ENCODE peak calls at places on chromosome 11, in seven cellular contexts. One of them, this sample, is unnamed.

GRCh38 chr11:126703661-126704060 is 296.9 kb downstream of the KIRREL3 start:
- DNase-seq in endothelial cell of umbilical vein: no peak
- DNase-seq in non-pigmented ciliary epithelial cell: no peak
- DNase-seq in activated CD4-positive, alpha-beta T cell treated with anti-CD3 and anti-CD28 coated beads for 48 hours: no peak
- DNase-seq in left colon: no peak
- DNase-seq in stimulated activated CD4-positive, alpha-beta T cell treated with anti-CD3 and anti-CD28 coated beads, TNF-alpha, amount 100 ng/mL, for 48 hours: no peak
- DNase-seq in GM13976: no peak
- DNase-seq in this sample: no peak

GRCh38 chr11:117814766-117815261 is 9.7 kb downstream of the FXYD2 start:
- DNase-seq in endothelial cell of umbilical vein: no peak
- DNase-seq in non-pigmented ciliary epithelial cell: no peak
- DNase-seq in activated CD4-positive, alpha-beta T cell treated with anti-CD3 and anti-CD28 coated beads for 48 hours: peak; percentile 84
- DNase-seq in left colon: peak; percentile 97
- DNase-seq in stimulated activated CD4-positive, alpha-beta T cell treated with anti-CD3 and anti-CD28 coated beads, TNF-alpha, amount 100 ng/mL, for 48 hours: peak; percentile 53
- DNase-seq in GM13976: peak; percentile 75
- DNase-seq in this sample: peak; percentile 60

GRCh38 chr11:123587044-123587443 is 67.4 kb downstream of the SCN3B start:
- DNase-seq in endothelial cell of umbilical vein: peak; percentile 11
- DNase-seq in non-pigmented ciliary epithelial cell: no peak
- DNase-seq in activated CD4-positive, alpha-beta T cell treated with anti-CD3 and anti-CD28 coated beads for 48 hours: no peak
- DNase-seq in left colon: no peak
- DNase-seq in stimulated activated CD4-positive, alpha-beta T cell treated with anti-CD3 and anti-CD28 coated beads, TNF-alpha, amount 100 ng/mL, for 48 hours: no peak
- DNase-seq in GM13976: no peak
- DNase-seq in this sample: no peak

GRCh38 chr11:12100886-12101285 is 9.5 kb upstream of the MICAL2 start:
- DNase-seq in endothelial cell of umbilical vein: no peak
- DNase-seq in non-pigmented ciliary epithelial cell: no peak
- DNase-seq in activated CD4-positive, alpha-beta T cell treated with anti-CD3 and anti-CD28 coated beads for 48 hours: no peak
- DNase-seq in left colon: no peak
- DNase-seq in stimulated activated CD4-positive, alpha-beta T cell treated with anti-CD3 and anti-CD28 coated beads, TNF-alpha, amount 100 ng/mL, for 48 hours: no peak
- DNase-seq in GM13976: no peak
- DNase-seq in this sample: peak; percentile 42

GRCh38 chr11:126378763-126379162 is 23.3 kb downstream of the ST3GAL4 start:
- DNase-seq in endothelial cell of umbilical vein: peak; percentile 69
- DNase-seq in non-pigmented ciliary epithelial cell: no peak
- DNase-seq in activated CD4-positive, alpha-beta T cell treated with anti-CD3 and anti-CD28 coated beads for 48 hours: no peak
- DNase-seq in left colon: no peak
- DNase-seq in stimulated activated CD4-positive, alpha-beta T cell treated with anti-CD3 and anti-CD28 coated beads, TNF-alpha, amount 100 ng/mL, for 48 hours: no peak
- DNase-seq in GM13976: no peak
- DNase-seq in this sample: no peak

GRCh38 chr11:112382561-112382960 is 121.9 kb upstream of the PLET1 start:
- DNase-seq in endothelial cell of umbilical vein: no peak
- DNase-seq in non-pigmented ciliary epithelial cell: no peak
- DNase-seq in activated CD4-positive, alpha-beta T cell treated with anti-CD3 and anti-CD28 coated beads for 48 hours: no peak
- DNase-seq in left colon: no peak
- DNase-seq in stimulated activated CD4-positive, alpha-beta T cell treated with anti-CD3 and anti-CD28 coated beads, TNF-alpha, amount 100 ng/mL, for 48 hours: no peak
- DNase-seq in GM13976: no peak
- DNase-seq in this sample: no peak

GRCh38 chr11:414333-414857 is 404 bp downstream of the SIGIRR start:
- DNase-seq in endothelial cell of umbilical vein: no peak
- DNase-seq in non-pigmented ciliary epithelial cell: no peak
- DNase-seq in activated CD4-positive, alpha-beta T cell treated with anti-CD3 and anti-CD28 coated beads for 48 hours: no peak
- DNase-seq in left colon: peak; percentile 30
- DNase-seq in stimulated activated CD4-positive, alpha-beta T cell treated with anti-CD3 and anti-CD28 coated beads, TNF-alpha, amount 100 ng/mL, for 48 hours: no peak
- DNase-seq in GM13976: no peak
- DNase-seq in this sample: no peak

GRCh38 chr11:62875698-62876483 is 4.8 kb upstream of the SLC3A2 start:
- DNase-seq in endothelial cell of umbilical vein: no peak
- DNase-seq in non-pigmented ciliary epithelial cell: no peak
- DNase-seq in activated CD4-positive, alpha-beta T cell treated with anti-CD3 and anti-CD28 coated beads for 48 hours: no peak
- DNase-seq in left colon: no peak
- DNase-seq in stimulated activated CD4-positive, alpha-beta T cell treated with anti-CD3 and anti-CD28 coated beads, TNF-alpha, amount 100 ng/mL, for 48 hours: no peak
- DNase-seq in GM13976: no peak
- DNase-seq in this sample: no peak

GRCh38 chr11:59829358-59829757 is 15.9 kb downstream of the CBLIF start:
- DNase-seq in endothelial cell of umbilical vein: no peak
- DNase-seq in non-pigmented ciliary epithelial cell: no peak
- DNase-seq in activated CD4-positive, alpha-beta T cell treated with anti-CD3 and anti-CD28 coated beads for 48 hours: no peak
- DNase-seq in left colon: no peak
- DNase-seq in stimulated activated CD4-positive, alpha-beta T cell treated with anti-CD3 and anti-CD28 coated beads, TNF-alpha, amount 100 ng/mL, for 48 hours: no peak
- DNase-seq in GM13976: no peak
- DNase-seq in this sample: no peak

GRCh38 chr11:63961608-63962412 is 12.6 kb upstream of the COX8A start:
- DNase-seq in endothelial cell of umbilical vein: no peak
- DNase-seq in non-pigmented ciliary epithelial cell: no peak
- DNase-seq in activated CD4-positive, alpha-beta T cell treated with anti-CD3 and anti-CD28 coated beads for 48 hours: peak; percentile 17
- DNase-seq in left colon: no peak
- DNase-seq in stimulated activated CD4-positive, alpha-beta T cell treated with anti-CD3 and anti-CD28 coated beads, TNF-alpha, amount 100 ng/mL, for 48 hours: no peak
- DNase-seq in GM13976: peak; percentile 47
- DNase-seq in this sample: no peak

GRCh38 chr11:73429121-73429740 is 53.0 kb downstream of the RELT start:
- DNase-seq in endothelial cell of umbilical vein: peak; percentile 15
- DNase-seq in non-pigmented ciliary epithelial cell: peak; percentile 36
- DNase-seq in activated CD4-positive, alpha-beta T cell treated with anti-CD3 and anti-CD28 coated beads for 48 hours: no peak
- DNase-seq in left colon: no peak
- DNase-seq in stimulated activated CD4-positive, alpha-beta T cell treated with anti-CD3 and anti-CD28 coated beads, TNF-alpha, amount 100 ng/mL, for 48 hours: no peak
- DNase-seq in GM13976: no peak
- DNase-seq in this sample: no peak

GRCh38 chr11:62860835-62861563 is 19.7 kb upstream of the SLC3A2 start:
- DNase-seq in endothelial cell of umbilical vein: no peak
- DNase-seq in non-pigmented ciliary epithelial cell: no peak
- DNase-seq in activated CD4-positive, alpha-beta T cell treated with anti-CD3 and anti-CD28 coated beads for 48 hours: no peak
- DNase-seq in left colon: no peak
- DNase-seq in stimulated activated CD4-positive, alpha-beta T cell treated with anti-CD3 and anti-CD28 coated beads, TNF-alpha, amount 100 ng/mL, for 48 hours: no peak
- DNase-seq in GM13976: no peak
- DNase-seq in this sample: no peak

GRCh38 chr11:74689666-74690065 is 41.6 kb downstream of the CHRDL2 start:
- DNase-seq in endothelial cell of umbilical vein: no peak
- DNase-seq in non-pigmented ciliary epithelial cell: no peak
- DNase-seq in activated CD4-positive, alpha-beta T cell treated with anti-CD3 and anti-CD28 coated beads for 48 hours: no peak
- DNase-seq in left colon: no peak
- DNase-seq in stimulated activated CD4-positive, alpha-beta T cell treated with anti-CD3 and anti-CD28 coated beads, TNF-alpha, amount 100 ng/mL, for 48 hours: no peak
- DNase-seq in GM13976: no peak
- DNase-seq in this sample: no peak

GRCh38 chr11:36033936-36034335 is 90.1 kb downstream of the LDLRAD3 start:
- DNase-seq in endothelial cell of umbilical vein: no peak
- DNase-seq in non-pigmented ciliary epithelial cell: no peak
- DNase-seq in activated CD4-positive, alpha-beta T cell treated with anti-CD3 and anti-CD28 coated beads for 48 hours: no peak
- DNase-seq in left colon: no peak
- DNase-seq in stimulated activated CD4-positive, alpha-beta T cell treated with anti-CD3 and anti-CD28 coated beads, TNF-alpha, amount 100 ng/mL, for 48 hours: no peak
- DNase-seq in GM13976: no peak
- DNase-seq in this sample: no peak

GRCh38 chr11:33536178-33536577 is 164.4 kb downstream of the C11orf91 start:
- DNase-seq in endothelial cell of umbilical vein: no peak
- DNase-seq in non-pigmented ciliary epithelial cell: no peak
- DNase-seq in activated CD4-positive, alpha-beta T cell treated with anti-CD3 and anti-CD28 coated beads for 48 hours: no peak
- DNase-seq in left colon: no peak
- DNase-seq in stimulated activated CD4-positive, alpha-beta T cell treated with anti-CD3 and anti-CD28 coated beads, TNF-alpha, amount 100 ng/mL, for 48 hours: no peak
- DNase-seq in GM13976: no peak
- DNase-seq in this sample: no peak

GRCh38 chr11:75781296-75781695 is 12.7 kb downstream of the DGAT2 start:
- DNase-seq in endothelial cell of umbilical vein: no peak
- DNase-seq in non-pigmented ciliary epithelial cell: no peak
- DNase-seq in activated CD4-positive, alpha-beta T cell treated with anti-CD3 and anti-CD28 coated beads for 48 hours: no peak
- DNase-seq in left colon: no peak
- DNase-seq in stimulated activated CD4-positive, alpha-beta T cell treated with anti-CD3 and anti-CD28 coated beads, TNF-alpha, amount 100 ng/mL, for 48 hours: no peak
- DNase-seq in GM13976: no peak
- DNase-seq in this sample: no peak

GRCh38 chr11:66614073-66614472 is 2.4 kb upstream of the RBM14 start:
- DNase-seq in endothelial cell of umbilical vein: no peak
- DNase-seq in non-pigmented ciliary epithelial cell: no peak
- DNase-seq in activated CD4-positive, alpha-beta T cell treated with anti-CD3 and anti-CD28 coated beads for 48 hours: no peak
- DNase-seq in left colon: no peak
- DNase-seq in stimulated activated CD4-positive, alpha-beta T cell treated with anti-CD3 and anti-CD28 coated beads, TNF-alpha, amount 100 ng/mL, for 48 hours: no peak
- DNase-seq in GM13976: no peak
- DNase-seq in this sample: no peak

GRCh38 chr11:122395282-122395681 is 260.2 kb upstream of the UBASH3B start:
- DNase-seq in endothelial cell of umbilical vein: no peak
- DNase-seq in non-pigmented ciliary epithelial cell: no peak
- DNase-seq in activated CD4-positive, alpha-beta T cell treated with anti-CD3 and anti-CD28 coated beads for 48 hours: no peak
- DNase-seq in left colon: no peak
- DNase-seq in stimulated activated CD4-positive, alpha-beta T cell treated with anti-CD3 and anti-CD28 coated beads, TNF-alpha, amount 100 ng/mL, for 48 hours: no peak
- DNase-seq in GM13976: no peak
- DNase-seq in this sample: no peak

GRCh38 chr11:5508605-5509004 is 1.2 kb downstream of the UBQLN3 start:
- DNase-seq in endothelial cell of umbilical vein: no peak
- DNase-seq in non-pigmented ciliary epithelial cell: no peak
- DNase-seq in activated CD4-positive, alpha-beta T cell treated with anti-CD3 and anti-CD28 coated beads for 48 hours: no peak
- DNase-seq in left colon: no peak
- DNase-seq in stimulated activated CD4-positive, alpha-beta T cell treated with anti-CD3 and anti-CD28 coated beads, TNF-alpha, amount 100 ng/mL, for 48 hours: no peak
- DNase-seq in GM13976: no peak
- DNase-seq in this sample: no peak

GRCh38 chr11:95282337-95282751 is 51.3 kb upstream of the SESN3 start:
- DNase-seq in endothelial cell of umbilical vein: no peak
- DNase-seq in non-pigmented ciliary epithelial cell: no peak
- DNase-seq in activated CD4-positive, alpha-beta T cell treated with anti-CD3 and anti-CD28 coated beads for 48 hours: no peak
- DNase-seq in left colon: no peak
- DNase-seq in stimulated activated CD4-positive, alpha-beta T cell treated with anti-CD3 and anti-CD28 coated beads, TNF-alpha, amount 100 ng/mL, for 48 hours: no peak
- DNase-seq in GM13976: no peak
- DNase-seq in this sample: no peak

GRCh38 chr11:86818466-86819282 is 18.3 kb downstream of the PRSS23 start:
- DNase-seq in endothelial cell of umbilical vein: peak; percentile 84
- DNase-seq in non-pigmented ciliary epithelial cell: peak; percentile 46
- DNase-seq in activated CD4-positive, alpha-beta T cell treated with anti-CD3 and anti-CD28 coated beads for 48 hours: no peak
- DNase-seq in left colon: no peak
- DNase-seq in stimulated activated CD4-positive, alpha-beta T cell treated with anti-CD3 and anti-CD28 coated beads, TNF-alpha, amount 100 ng/mL, for 48 hours: no peak
- DNase-seq in GM13976: peak; percentile 56
- DNase-seq in this sample: no peak

GRCh38 chr11:86940122-86940777 is 14.9 kb downstream of the FZD4 start:
- DNase-seq in endothelial cell of umbilical vein: peak; percentile 83
- DNase-seq in non-pigmented ciliary epithelial cell: no peak
- DNase-seq in activated CD4-positive, alpha-beta T cell treated with anti-CD3 and anti-CD28 coated beads for 48 hours: no peak
- DNase-seq in left colon: no peak
- DNase-seq in stimulated activated CD4-positive, alpha-beta T cell treated with anti-CD3 and anti-CD28 coated beads, TNF-alpha, amount 100 ng/mL, for 48 hours: no peak
- DNase-seq in GM13976: no peak
- DNase-seq in this sample: peak; percentile 52

GRCh38 chr11:34633990-34634725 is 13.3 kb downstream of the EHF start:
- DNase-seq in endothelial cell of umbilical vein: no peak
- DNase-seq in non-pigmented ciliary epithelial cell: no peak
- DNase-seq in activated CD4-positive, alpha-beta T cell treated with anti-CD3 and anti-CD28 coated beads for 48 hours: no peak
- DNase-seq in left colon: no peak
- DNase-seq in stimulated activated CD4-positive, alpha-beta T cell treated with anti-CD3 and anti-CD28 coated beads, TNF-alpha, amount 100 ng/mL, for 48 hours: no peak
- DNase-seq in GM13976: peak; percentile 28
- DNase-seq in this sample: no peak

GRCh38 chr11:46290021-46290420 is 12.6 kb downstream of the CREB3L1 start:
- DNase-seq in endothelial cell of umbilical vein: no peak
- DNase-seq in non-pigmented ciliary epithelial cell: no peak
- DNase-seq in activated CD4-positive, alpha-beta T cell treated with anti-CD3 and anti-CD28 coated beads for 48 hours: no peak
- DNase-seq in left colon: no peak
- DNase-seq in stimulated activated CD4-positive, alpha-beta T cell treated with anti-CD3 and anti-CD28 coated beads, TNF-alpha, amount 100 ng/mL, for 48 hours: no peak
- DNase-seq in GM13976: no peak
- DNase-seq in this sample: no peak

GRCh38 chr11:83087035-83087434 is 15.3 kb upstream of the RAB30 start:
- DNase-seq in endothelial cell of umbilical vein: peak; percentile 28
- DNase-seq in non-pigmented ciliary epithelial cell: no peak
- DNase-seq in activated CD4-positive, alpha-beta T cell treated with anti-CD3 and anti-CD28 coated beads for 48 hours: no peak
- DNase-seq in left colon: no peak
- DNase-seq in stimulated activated CD4-positive, alpha-beta T cell treated with anti-CD3 and anti-CD28 coated beads, TNF-alpha, amount 100 ng/mL, for 48 hours: no peak
- DNase-seq in GM13976: no peak
- DNase-seq in this sample: no peak

GRCh38 chr11:66969584-66970205 is 5.4 kb upstream of the C11orf86 start:
- DNase-seq in endothelial cell of umbilical vein: no peak
- DNase-seq in non-pigmented ciliary epithelial cell: peak; percentile 86
- DNase-seq in activated CD4-positive, alpha-beta T cell treated with anti-CD3 and anti-CD28 coated beads for 48 hours: no peak
- DNase-seq in left colon: no peak
- DNase-seq in stimulated activated CD4-positive, alpha-beta T cell treated with anti-CD3 and anti-CD28 coated beads, TNF-alpha, amount 100 ng/mL, for 48 hours: no peak
- DNase-seq in GM13976: no peak
- DNase-seq in this sample: no peak

GRCh38 chr11:64534391-64534801 is 56.6 kb upstream of the SLC22A12 start:
- DNase-seq in endothelial cell of umbilical vein: no peak
- DNase-seq in non-pigmented ciliary epithelial cell: no peak
- DNase-seq in activated CD4-positive, alpha-beta T cell treated with anti-CD3 and anti-CD28 coated beads for 48 hours: no peak
- DNase-seq in left colon: no peak
- DNase-seq in stimulated activated CD4-positive, alpha-beta T cell treated with anti-CD3 and anti-CD28 coated beads, TNF-alpha, amount 100 ng/mL, for 48 hours: no peak
- DNase-seq in GM13976: no peak
- DNase-seq in this sample: no peak

GRCh38 chr11:14713518-14714244 is 70.1 kb downstream of the PDE3B start:
- DNase-seq in endothelial cell of umbilical vein: no peak
- DNase-seq in non-pigmented ciliary epithelial cell: no peak
- DNase-seq in activated CD4-positive, alpha-beta T cell treated with anti-CD3 and anti-CD28 coated beads for 48 hours: peak; percentile 10
- DNase-seq in left colon: no peak
- DNase-seq in stimulated activated CD4-positive, alpha-beta T cell treated with anti-CD3 and anti-CD28 coated beads, TNF-alpha, amount 100 ng/mL, for 48 hours: no peak
- DNase-seq in GM13976: no peak
- DNase-seq in this sample: no peak

GRCh38 chr11:70055444-70055843 is 22.7 kb upstream of the ANO1 start:
- DNase-seq in endothelial cell of umbilical vein: no peak
- DNase-seq in non-pigmented ciliary epithelial cell: no peak
- DNase-seq in activated CD4-positive, alpha-beta T cell treated with anti-CD3 and anti-CD28 coated beads for 48 hours: no peak
- DNase-seq in left colon: no peak
- DNase-seq in stimulated activated CD4-positive, alpha-beta T cell treated with anti-CD3 and anti-CD28 coated beads, TNF-alpha, amount 100 ng/mL, for 48 hours: no peak
- DNase-seq in GM13976: no peak
- DNase-seq in this sample: no peak

GRCh38 chr11:14075118-14075601 is 112.6 kb downstream of the SPON1 start:
- DNase-seq in endothelial cell of umbilical vein: no peak
- DNase-seq in non-pigmented ciliary epithelial cell: no peak
- DNase-seq in activated CD4-positive, alpha-beta T cell treated with anti-CD3 and anti-CD28 coated beads for 48 hours: peak; percentile 75
- DNase-seq in left colon: peak; percentile 15
- DNase-seq in stimulated activated CD4-positive, alpha-beta T cell treated with anti-CD3 and anti-CD28 coated beads, TNF-alpha, amount 100 ng/mL, for 48 hours: peak; percentile 41
- DNase-seq in GM13976: no peak
- DNase-seq in this sample: no peak

GRCh38 chr11:955154-956049 is 29.7 kb downstream of the AP2A2 start:
- DNase-seq in endothelial cell of umbilical vein: no peak
- DNase-seq in non-pigmented ciliary epithelial cell: no peak
- DNase-seq in activated CD4-positive, alpha-beta T cell treated with anti-CD3 and anti-CD28 coated beads for 48 hours: no peak
- DNase-seq in left colon: peak; percentile 51
- DNase-seq in stimulated activated CD4-positive, alpha-beta T cell treated with anti-CD3 and anti-CD28 coated beads, TNF-alpha, amount 100 ng/mL, for 48 hours: no peak
- DNase-seq in GM13976: no peak
- DNase-seq in this sample: no peak

GRCh38 chr11:91792779-91793262 is 431.8 kb upstream of the FAT3 start:
- DNase-seq in endothelial cell of umbilical vein: no peak
- DNase-seq in non-pigmented ciliary epithelial cell: no peak
- DNase-seq in activated CD4-positive, alpha-beta T cell treated with anti-CD3 and anti-CD28 coated beads for 48 hours: no peak
- DNase-seq in left colon: no peak
- DNase-seq in stimulated activated CD4-positive, alpha-beta T cell treated with anti-CD3 and anti-CD28 coated beads, TNF-alpha, amount 100 ng/mL, for 48 hours: no peak
- DNase-seq in GM13976: no peak
- DNase-seq in this sample: no peak

GRCh38 chr11:17741487-17741886 is 6.9 kb downstream of the KCNC1 start:
- DNase-seq in endothelial cell of umbilical vein: no peak
- DNase-seq in non-pigmented ciliary epithelial cell: no peak
- DNase-seq in activated CD4-positive, alpha-beta T cell treated with anti-CD3 and anti-CD28 coated beads for 48 hours: no peak
- DNase-seq in left colon: no peak
- DNase-seq in stimulated activated CD4-positive, alpha-beta T cell treated with anti-CD3 and anti-CD28 coated beads, TNF-alpha, amount 100 ng/mL, for 48 hours: no peak
- DNase-seq in GM13976: no peak
- DNase-seq in this sample: no peak

GRCh38 chr11:31865606-31866300 is 54.6 kb upstream of the PAX6 start:
- DNase-seq in endothelial cell of umbilical vein: no peak
- DNase-seq in non-pigmented ciliary epithelial cell: no peak
- DNase-seq in activated CD4-positive, alpha-beta T cell treated with anti-CD3 and anti-CD28 coated beads for 48 hours: no peak
- DNase-seq in left colon: no peak
- DNase-seq in stimulated activated CD4-positive, alpha-beta T cell treated with anti-CD3 and anti-CD28 coated beads, TNF-alpha, amount 100 ng/mL, for 48 hours: no peak
- DNase-seq in GM13976: no peak
- DNase-seq in this sample: no peak

GRCh38 chr11:117851852-117852251 is 24.6 kb downstream of the FXYD6 start:
- DNase-seq in endothelial cell of umbilical vein: no peak
- DNase-seq in non-pigmented ciliary epithelial cell: no peak
- DNase-seq in activated CD4-positive, alpha-beta T cell treated with anti-CD3 and anti-CD28 coated beads for 48 hours: no peak
- DNase-seq in left colon: no peak
- DNase-seq in stimulated activated CD4-positive, alpha-beta T cell treated with anti-CD3 and anti-CD28 coated beads, TNF-alpha, amount 100 ng/mL, for 48 hours: no peak
- DNase-seq in GM13976: no peak
- DNase-seq in this sample: no peak

GRCh38 chr11:69330330-69330729 is 36.4 kb downstream of the MYEOV start:
- DNase-seq in endothelial cell of umbilical vein: no peak
- DNase-seq in non-pigmented ciliary epithelial cell: no peak
- DNase-seq in activated CD4-positive, alpha-beta T cell treated with anti-CD3 and anti-CD28 coated beads for 48 hours: no peak
- DNase-seq in left colon: no peak
- DNase-seq in stimulated activated CD4-positive, alpha-beta T cell treated with anti-CD3 and anti-CD28 coated beads, TNF-alpha, amount 100 ng/mL, for 48 hours: no peak
- DNase-seq in GM13976: no peak
- DNase-seq in this sample: no peak

GRCh38 chr11:43930868-43931716 is 11.3 kb upstream of the C11orf96 start:
- DNase-seq in endothelial cell of umbilical vein: peak; percentile 58
- DNase-seq in non-pigmented ciliary epithelial cell: no peak
- DNase-seq in activated CD4-positive, alpha-beta T cell treated with anti-CD3 and anti-CD28 coated beads for 48 hours: no peak
- DNase-seq in left colon: no peak
- DNase-seq in stimulated activated CD4-positive, alpha-beta T cell treated with anti-CD3 and anti-CD28 coated beads, TNF-alpha, amount 100 ng/mL, for 48 hours: no peak
- DNase-seq in GM13976: no peak
- DNase-seq in this sample: no peak

This sample was measured in gastrocnemius medialis.